ENCODE peak calls at places on chromosomes 4 and X, in five cellular contexts. One of them, this sample, is unnamed.

GRCh38 chr4:187666634-187667033 is 328.9 kb upstream of the ZFP42 start:
- DNase-seq in fibroblast of lung: no peak
- DNase-seq in left lung: no peak
- DNase-seq in psoas muscle: no peak
- DNase-seq in heart left ventricle: no peak
- DNase-seq in this sample: peak

GRCh38 chrX:65697915-65698796 is 30.7 kb downstream of the MSN start:
- DNase-seq in fibroblast of lung: peak
- DNase-seq in left lung: peak
- DNase-seq in psoas muscle: no peak
- DNase-seq in heart left ventricle: peak
- DNase-seq in this sample: no peak

GRCh38 chrX:112760697-112761096 is 79.9 kb downstream of the AMOT start:
- DNase-seq in fibroblast of lung: peak
- DNase-seq in left lung: no peak
- DNase-seq in psoas muscle: no peak
- DNase-seq in heart left ventricle: no peak
- DNase-seq in this sample: no peak

GRCh38 chr4:184310171-184310567 is 92.5 kb upstream of the ENPP6 start:
- DNase-seq in fibroblast of lung: no peak
- DNase-seq in left lung: peak
- DNase-seq in psoas muscle: peak
- DNase-seq in heart left ventricle: peak
- DNase-seq in this sample: peak

GRCh38 chrX:71533850-71534515 is 1.1 kb downstream of the OGT start:
- DNase-seq in fibroblast of lung: peak
- DNase-seq in left lung: peak
- DNase-seq in psoas muscle: peak
- DNase-seq in heart left ventricle: peak
- DNase-seq in this sample: peak

GRCh38 chr4:88027611-88028608 is 20.5 kb downstream of the PKD2 start:
- DNase-seq in fibroblast of lung: peak
- DNase-seq in left lung: no peak
- DNase-seq in psoas muscle: no peak
- DNase-seq in heart left ventricle: no peak
- DNase-seq in this sample: peak

GRCh38 chr4:114398386-114398785 is 200.2 kb upstream of the UGT8 start:
- DNase-seq in fibroblast of lung: no peak
- DNase-seq in left lung: no peak
- DNase-seq in psoas muscle: no peak
- DNase-seq in heart left ventricle: no peak
- DNase-seq in this sample: no peak

GRCh38 chrX:114619874-114620273 is 36.0 kb downstream of the HTR2C start:
- DNase-seq in fibroblast of lung: no peak
- DNase-seq in left lung: no peak
- DNase-seq in psoas muscle: no peak
- DNase-seq in heart left ventricle: no peak
- DNase-seq in this sample: peak

GRCh38 chr4:146255874-146256273 is 41.5 kb downstream of the REELD1 start:
- DNase-seq in fibroblast of lung: peak
- DNase-seq in left lung: no peak
- DNase-seq in psoas muscle: no peak
- DNase-seq in heart left ventricle: no peak
- DNase-seq in this sample: peak

GRCh38 chrX:75229774-75230173 is 44.1 kb upstream of the UPRT start:
- DNase-seq in fibroblast of lung: no peak
- DNase-seq in left lung: no peak
- DNase-seq in psoas muscle: no peak
- DNase-seq in heart left ventricle: no peak
- DNase-seq in this sample: no peak

GRCh38 chr4:88751258-88752075 is 53.8 kb upstream of the NAP1L5 start:
- DNase-seq in fibroblast of lung: peak
- DNase-seq in left lung: no peak
- DNase-seq in psoas muscle: no peak
- DNase-seq in heart left ventricle: no peak
- DNase-seq in this sample: no peak

GRCh38 chrX:15564981-15565579 is 35.7 kb downstream of the ACE2 start:
- DNase-seq in fibroblast of lung: peak
- DNase-seq in left lung: peak
- DNase-seq in psoas muscle: peak
- DNase-seq in heart left ventricle: peak
- DNase-seq in this sample: peak

GRCh38 chrX:149453911-149454820 is 50.9 kb downstream of the IDS start:
- DNase-seq in fibroblast of lung: no peak
- DNase-seq in left lung: no peak
- DNase-seq in psoas muscle: no peak
- DNase-seq in heart left ventricle: no peak
- DNase-seq in this sample: peak

GRCh38 chr4:1395941-1396805 is 10.1 kb downstream of the NKX1-1 start:
- DNase-seq in fibroblast of lung: no peak
- DNase-seq in left lung: no peak
- DNase-seq in psoas muscle: no peak
- DNase-seq in heart left ventricle: peak
- DNase-seq in this sample: no peak

GRCh38 chr4:119858176-119858575 is 208.5 kb downstream of the MAD2L1 start:
- DNase-seq in fibroblast of lung: no peak
- DNase-seq in left lung: no peak
- DNase-seq in psoas muscle: no peak
- DNase-seq in heart left ventricle: no peak
- DNase-seq in this sample: peak

GRCh38 chr4:82866706-82867385 is 24.1 kb downstream of the SEC31A start:
- DNase-seq in fibroblast of lung: peak
- DNase-seq in left lung: no peak
- DNase-seq in psoas muscle: no peak
- DNase-seq in heart left ventricle: no peak
- DNase-seq in this sample: no peak

GRCh38 chr4:41465135-41465761 is 72.7 kb upstream of the LIMCH1 start:
- DNase-seq in fibroblast of lung: no peak
- DNase-seq in left lung: no peak
- DNase-seq in psoas muscle: peak
- DNase-seq in heart left ventricle: no peak
- DNase-seq in this sample: no peak

GRCh38 chr4:110970642-110971041 is 347.8 kb upstream of the PITX2 start:
- DNase-seq in fibroblast of lung: peak
- DNase-seq in left lung: no peak
- DNase-seq in psoas muscle: peak
- DNase-seq in heart left ventricle: no peak
- DNase-seq in this sample: peak

GRCh38 chr4:103032575-103032974 is 13.1 kb upstream of the SLC9B1 start:
- DNase-seq in fibroblast of lung: peak
- DNase-seq in left lung: no peak
- DNase-seq in psoas muscle: no peak
- DNase-seq in heart left ventricle: no peak
- DNase-seq in this sample: peak

GRCh38 chr4:26206339-26206738 is 114.5 kb upstream of the RBPJ start:
- DNase-seq in fibroblast of lung: peak
- DNase-seq in left lung: no peak
- DNase-seq in psoas muscle: no peak
- DNase-seq in heart left ventricle: no peak
- DNase-seq in this sample: peak

GRCh38 chrX:96004386-96004785 is 680.3 kb upstream of the DIAPH2 start:
- DNase-seq in fibroblast of lung: peak
- DNase-seq in left lung: no peak
- DNase-seq in psoas muscle: no peak
- DNase-seq in heart left ventricle: no peak
- DNase-seq in this sample: peak

GRCh38 chr4:98544141-98544817 is 114.1 kb downstream of the TSPAN5 start:
- DNase-seq in fibroblast of lung: no peak
- DNase-seq in left lung: no peak
- DNase-seq in psoas muscle: no peak
- DNase-seq in heart left ventricle: no peak
- DNase-seq in this sample: no peak

GRCh38 chr4:89572224-89572858 is 264.6 kb downstream of the SNCA start:
- DNase-seq in fibroblast of lung: peak
- DNase-seq in left lung: no peak
- DNase-seq in psoas muscle: no peak
- DNase-seq in heart left ventricle: no peak
- DNase-seq in this sample: no peak

GRCh38 chr4:1767770-1768366 is 25.2 kb upstream of the FGFR3 start:
- DNase-seq in fibroblast of lung: peak
- DNase-seq in left lung: peak
- DNase-seq in psoas muscle: no peak
- DNase-seq in heart left ventricle: no peak
- DNase-seq in this sample: peak

GRCh38 chrX:150570512-150570911 is 2.1 kb downstream of the MTM1 start:
- DNase-seq in fibroblast of lung: no peak
- DNase-seq in left lung: no peak
- DNase-seq in psoas muscle: no peak
- DNase-seq in heart left ventricle: no peak
- DNase-seq in this sample: no peak

GRCh38 chrX:57528670-57529255 is 63.0 kb upstream of the ZXDB start:
- DNase-seq in fibroblast of lung: no peak
- DNase-seq in left lung: no peak
- DNase-seq in psoas muscle: no peak
- DNase-seq in heart left ventricle: no peak
- DNase-seq in this sample: no peak

GRCh38 chr4:11158971-11159370 is 269.7 kb downstream of the HS3ST1 start:
- DNase-seq in fibroblast of lung: no peak
- DNase-seq in left lung: no peak
- DNase-seq in psoas muscle: no peak
- DNase-seq in heart left ventricle: no peak
- DNase-seq in this sample: no peak

GRCh38 chr4:142840516-142841123 is 5.5 kb downstream of the INPP4B start:
- DNase-seq in fibroblast of lung: peak
- DNase-seq in left lung: no peak
- DNase-seq in psoas muscle: no peak
- DNase-seq in heart left ventricle: no peak
- DNase-seq in this sample: peak

GRCh38 chr4:16079046-16079445 is 4.8 kb downstream of the PROM1 start:
- DNase-seq in fibroblast of lung: peak
- DNase-seq in left lung: no peak
- DNase-seq in psoas muscle: no peak
- DNase-seq in heart left ventricle: no peak
- DNase-seq in this sample: no peak

GRCh38 chr4:108730579-108730978 is 32.3 kb downstream of the ETNPPL start:
- DNase-seq in fibroblast of lung: no peak
- DNase-seq in left lung: no peak
- DNase-seq in psoas muscle: no peak
- DNase-seq in heart left ventricle: no peak
- DNase-seq in this sample: peak

GRCh38 chr4:26061248-26061986 is 147.4 kb downstream of the SMIM20 start:
- DNase-seq in fibroblast of lung: peak
- DNase-seq in left lung: no peak
- DNase-seq in psoas muscle: no peak
- DNase-seq in heart left ventricle: no peak
- DNase-seq in this sample: peak

GRCh38 chr4:165709973-165710526 is 163.0 kb upstream of the TLL1 start:
- DNase-seq in fibroblast of lung: no peak
- DNase-seq in left lung: no peak
- DNase-seq in psoas muscle: no peak
- DNase-seq in heart left ventricle: no peak
- DNase-seq in this sample: no peak

GRCh38 chr4:86019362-86019761 is 340.5 kb downstream of the MAPK10 start:
- DNase-seq in fibroblast of lung: no peak
- DNase-seq in left lung: no peak
- DNase-seq in psoas muscle: no peak
- DNase-seq in heart left ventricle: no peak
- DNase-seq in this sample: no peak

GRCh38 chr4:147194107-147194506 is 248.4 kb upstream of the TTC29 start:
- DNase-seq in fibroblast of lung: peak
- DNase-seq in left lung: no peak
- DNase-seq in psoas muscle: no peak
- DNase-seq in heart left ventricle: no peak
- DNase-seq in this sample: no peak

GRCh38 chrX:107677501-107677901 is 49.2 kb downstream of the PRPS1 start:
- DNase-seq in fibroblast of lung: peak
- DNase-seq in left lung: no peak
- DNase-seq in psoas muscle: no peak
- DNase-seq in heart left ventricle: no peak
- DNase-seq in this sample: no peak

GRCh38 chrX:66074920-66075879 is 35.3 kb upstream of the VSIG4 start:
- DNase-seq in fibroblast of lung: no peak
- DNase-seq in left lung: peak
- DNase-seq in psoas muscle: peak
- DNase-seq in heart left ventricle: peak
- DNase-seq in this sample: no peak

GRCh38 chrX:42519666-42520231 is 258.2 kb downstream of the PPP1R2C start:
- DNase-seq in fibroblast of lung: peak
- DNase-seq in left lung: no peak
- DNase-seq in psoas muscle: no peak
- DNase-seq in heart left ventricle: no peak
- DNase-seq in this sample: peak
- TF ChIP-seq CTCF in fibroblast of lung: no peak
- TF ChIP-seq CTCF in left lung: no peak
- TF ChIP-seq CTCF in psoas muscle: no peak
- TF ChIP-seq CTCF in heart left ventricle: no peak
- TF ChIP-seq CTCF in this sample: peak

DNA sequence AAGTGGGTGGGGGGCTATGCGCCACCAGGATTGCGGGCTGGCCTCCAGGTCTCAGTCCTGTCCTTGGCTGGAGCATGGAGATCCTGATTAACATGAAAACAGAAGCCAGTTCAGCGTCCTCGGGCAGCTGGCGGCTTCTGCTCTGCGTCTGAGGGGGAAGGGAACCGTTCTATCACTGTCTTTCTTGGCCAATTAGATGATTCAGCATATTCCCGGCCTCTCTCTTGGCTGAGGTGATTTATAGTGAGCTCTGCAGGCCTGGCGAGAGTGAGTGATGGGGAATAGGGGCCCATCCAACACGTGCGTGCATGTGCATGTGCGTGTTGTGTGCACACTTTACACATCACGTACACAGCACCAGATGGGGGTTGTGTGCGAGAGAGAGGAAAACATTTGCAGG is 145.8 kb upstream of the ATP6AP2 start:
- DNase-seq in fibroblast of lung: peak
- DNase-seq in left lung: no peak
- DNase-seq in psoas muscle: peak
- DNase-seq in heart left ventricle: peak
- DNase-seq in this sample: no peak
- H3K4me3 ChIP-seq in fibroblast of lung: no peak
- H3K4me3 ChIP-seq in left lung: no peak
- H3K4me3 ChIP-seq in psoas muscle: peak
- H3K4me3 ChIP-seq in heart left ventricle: peak
- H3K4me3 ChIP-seq in this sample: no peak

GRCh38 chrX:12701625-12702024 is 89.6 kb upstream of the PRPS2 start:
- DNase-seq in fibroblast of lung: peak
- DNase-seq in left lung: peak
- DNase-seq in psoas muscle: no peak
- DNase-seq in heart left ventricle: no peak
- DNase-seq in this sample: peak

GRCh38 chrX:12700745-12701144 is 90.5 kb upstream of the PRPS2 start:
- DNase-seq in fibroblast of lung: no peak
- DNase-seq in left lung: no peak
- DNase-seq in psoas muscle: no peak
- DNase-seq in heart left ventricle: no peak
- DNase-seq in this sample: no peak

GRCh38 chrX:12704706-12705105 is 86.5 kb upstream of the PRPS2 start:
- DNase-seq in fibroblast of lung: no peak
- DNase-seq in left lung: no peak
- DNase-seq in psoas muscle: no peak
- DNase-seq in heart left ventricle: no peak
- DNase-seq in this sample: no peak

GRCh38 chrX:12702509-12703091 is 88.6 kb upstream of the PRPS2 start:
- DNase-seq in fibroblast of lung: no peak
- DNase-seq in left lung: no peak
- DNase-seq in psoas muscle: no peak
- DNase-seq in heart left ventricle: no peak
- DNase-seq in this sample: no peak
- TF ChIP-seq CTCF in fibroblast of lung: peak
- TF ChIP-seq CTCF in left lung: no peak
- TF ChIP-seq CTCF in psoas muscle: no peak
- TF ChIP-seq CTCF in heart left ventricle: peak
- TF ChIP-seq CTCF in this sample: no peak

GRCh38 chrX:23667239-23668177 is at the start of gene PRDX4:
- DNase-seq in fibroblast of lung: peak
- DNase-seq in left lung: peak
- DNase-seq in psoas muscle: peak
- DNase-seq in heart left ventricle: peak
- DNase-seq in this sample: peak
- H3K4me3 ChIP-seq in fibroblast of lung: peak
- H3K4me3 ChIP-seq in left lung: peak
- H3K4me3 ChIP-seq in psoas muscle: peak
- H3K4me3 ChIP-seq in heart left ventricle: peak
- H3K4me3 ChIP-seq in this sample: peak